ENCODE peak calls at places on chromosomes 12 and 14, in four cellular contexts. Q is A549, B is SK-N-SH, U is HCT116. J is an unnamed sample.

GRCh38 chr14:74620497-74620921 is 8.5 kb upstream of the LTBP2 start:
- DNase-seq in Q (peak; percentile 51), B (no peak), U (peak; percentile 90), J (no peak)

GRCh38 chr12:15244926-15245325 is 23.7 kb upstream of the RERG start:
- DNase-seq in Q (no peak), B (no peak), U (no peak), J (no peak)

GRCh38 chr12:64893961-64894360 is 69.5 kb downstream of the TBC1D30 start:
- DNase-seq in Q (no peak), B (no peak), U (no peak), J (no peak)

GRCh38 chr14:106631886-106632285 is 1105.5 kb downstream of the TMEM121 start:
- DNase-seq in Q (no peak), B (no peak), U (no peak), J (no peak)

GRCh38 chr12:121182222-121182896 is 27.6 kb upstream of the P2RX4 start:
- DNase-seq in Q (no peak), B (no peak), U (no peak), J (no peak)

GRCh38 chr14:105885561-105886320 is 359.4 kb downstream of the TMEM121 start:
- DNase-seq in Q (no peak), B (no peak), U (no peak), J (no peak)

GRCh38 chr12:20602671-20603402 is 92.3 kb upstream of the SLCO1C1 start:
- DNase-seq in Q (peak; percentile 18), B (no peak), U (no peak), J (no peak)

GRCh38 chr12:9706081-9706685 is 26.7 kb downstream of the CLECL1 start:
- DNase-seq in Q (no peak), B (no peak), U (no peak), J (no peak)

GRCh38 chr12:87812711-87813110 is 216.5 kb downstream of the C12orf50 start:
- DNase-seq in Q (no peak), B (no peak), U (no peak), J (no peak)

GRCh38 chr12:109513977-109514376 is 36.5 kb downstream of the UBE3B start:
- DNase-seq in Q (no peak), B (no peak), U (no peak), J (no peak)

GRCh38 chr12:118501489-118501888 is 125.1 kb downstream of the SUDS3 start:
- DNase-seq in Q (no peak), B (no peak), U (no peak), J (no peak)

GRCh38 chr12:24947541-24948451 is 1.1 kb downstream of the BCAT1 start:
- DNase-seq in Q (no peak), B (no peak), U (no peak), J (peak; percentile 46)

GRCh38 chr12:102480401-102480800 is at the start of gene IGF1:
- DNase-seq in Q (no peak), B (no peak), U (no peak), J (peak; percentile 12)

DNA sequence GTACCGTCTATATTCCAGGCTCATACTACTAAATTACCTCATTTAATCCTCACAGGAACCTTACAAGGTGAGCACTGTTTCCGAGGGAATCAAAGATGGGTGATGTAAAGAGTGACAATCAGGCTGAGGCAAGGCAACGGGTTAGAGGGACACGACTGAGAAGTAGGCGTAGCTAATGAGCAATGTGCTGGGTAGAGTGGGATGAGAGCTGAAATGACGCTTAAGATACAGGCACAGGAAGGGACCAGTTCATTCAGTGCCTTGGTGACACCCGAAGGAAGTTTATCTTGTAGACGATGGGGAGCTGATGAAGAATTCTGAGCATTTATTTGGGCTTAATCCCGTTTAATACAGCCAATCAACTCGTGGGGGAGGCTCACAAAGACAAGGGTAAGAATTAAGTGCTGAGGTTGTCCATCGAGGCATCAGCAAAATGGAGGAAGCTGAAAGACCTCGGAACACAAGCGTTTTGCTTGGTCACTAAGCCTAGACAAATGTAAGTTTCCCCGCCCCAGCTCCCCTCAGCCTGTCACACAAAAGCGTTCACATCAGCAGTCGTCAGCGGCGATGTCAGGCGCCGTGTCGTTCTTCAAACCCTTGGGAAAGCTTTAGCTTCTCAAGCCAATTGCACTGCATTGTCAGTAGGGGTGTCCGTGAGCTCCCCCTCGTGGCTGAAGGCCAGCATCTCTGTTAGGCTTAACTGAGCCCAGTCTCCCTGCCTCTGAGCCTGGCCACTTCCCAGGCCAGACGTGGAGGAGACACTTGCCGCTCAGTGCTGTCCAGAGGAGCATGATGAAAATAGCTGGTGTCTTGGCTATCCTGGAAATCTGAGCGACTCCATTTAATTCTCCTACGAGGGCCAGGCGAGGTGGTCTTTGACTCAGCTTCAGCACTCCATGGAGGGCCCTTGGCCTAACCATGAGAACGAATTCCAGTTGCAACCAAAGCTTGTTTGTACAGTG is 288.5 kb upstream of the G2E3 start:
- DNase-seq in Q (peak; percentile 41), B (peak; percentile 54), U (peak; percentile 55), J (peak; percentile 93)
- TF ChIP-seq REST in Q (no peak), B (no peak), U (no peak), J (no peak)

GRCh38 chr12:112977139-112977538 is 1.2 kb upstream of the OAS2 start:
- DNase-seq in Q (no peak), B (no peak), U (no peak), J (no peak)

GRCh38 chr12:112974904-112975303 is 3.4 kb upstream of the OAS2 start:
- DNase-seq in Q (no peak), B (no peak), U (no peak), J (no peak)

GRCh38 chr12:112978163-112979081 is at the start of gene OAS2:
- DNase-seq in Q (no peak), B (no peak), U (no peak), J (peak; percentile 28)

GRCh38 chr12:112979281-112979680 is 962 bp downstream of the OAS2 start:
- DNase-seq in Q (no peak), B (no peak), U (no peak), J (no peak)

DNA sequence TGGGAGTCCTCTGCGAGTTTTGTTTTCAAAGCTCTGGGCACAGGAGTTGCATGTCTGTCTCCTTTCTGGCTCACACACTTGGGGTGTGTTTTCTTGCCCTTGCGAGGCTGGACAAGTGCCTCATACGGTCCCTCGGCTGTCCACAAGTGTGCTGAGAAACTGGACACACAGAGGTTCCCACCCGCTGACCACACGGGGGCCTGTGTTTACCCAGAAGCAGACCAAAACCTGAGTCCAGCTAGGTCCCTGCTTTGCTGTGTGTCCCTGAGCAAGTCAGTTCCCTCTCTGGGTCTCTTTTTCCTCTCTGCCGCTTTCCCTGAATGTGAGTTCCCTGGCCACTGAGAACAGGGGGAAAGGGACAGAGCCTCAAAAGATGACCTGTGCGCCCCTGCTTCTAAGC is 678 bp upstream of the OAS2 start:
- DNase-seq in Q (no peak), B (no peak), U (no peak), J (no peak)
- H3K4me1 ChIP-seq in Q (no peaks in the 10 kb centered on the region), B (peaks cover 6% of the 10 kb centered on the region), U (no peaks in the 10 kb centered on the region), J (no peaks in the 10 kb centered on the region)

GRCh38 chr14:52550661-52551060 is 1.6 kb downstream of the TXNDC16 start:
- DNase-seq in Q (no peak), B (no peak), U (no peak), J (no peak)
- TF ChIP-seq REST in Q (no peak), B (no peak), U (no peak), J (no peak)

GRCh38 chr14:96514694-96515093 is 12.5 kb downstream of the PAPOLA start:
- DNase-seq in Q (no peak), B (no peak), U (no peak), J (no peak)

GRCh38 chr14:96519970-96520369 is 17.8 kb downstream of the PAPOLA start:
- DNase-seq in Q (no peak), B (no peak), U (no peak), J (no peak)

GRCh38 chr14:96512602-96513397 is 10.6 kb downstream of the PAPOLA start:
- DNase-seq in Q (no peak), B (no peak), U (no peak), J (peak; percentile 58)

GRCh38 chr14:96512122-96512521 is 9.9 kb downstream of the PAPOLA start:
- DNase-seq in Q (no peak), B (no peak), U (no peak), J (no peak)

GRCh38 chr14:96516351-96516750 is 14.2 kb downstream of the PAPOLA start:
- DNase-seq in Q (no peak), B (no peak), U (no peak), J (no peak)
- H3K4me1 ChIP-seq in Q (peaks cover 52% of the 10 kb centered on the region), B (peaks cover 2% of the 10 kb centered on the region), U (no peaks in the 10 kb centered on the region), J (peaks cover 62% of the 10 kb centered on the region)

DNA sequence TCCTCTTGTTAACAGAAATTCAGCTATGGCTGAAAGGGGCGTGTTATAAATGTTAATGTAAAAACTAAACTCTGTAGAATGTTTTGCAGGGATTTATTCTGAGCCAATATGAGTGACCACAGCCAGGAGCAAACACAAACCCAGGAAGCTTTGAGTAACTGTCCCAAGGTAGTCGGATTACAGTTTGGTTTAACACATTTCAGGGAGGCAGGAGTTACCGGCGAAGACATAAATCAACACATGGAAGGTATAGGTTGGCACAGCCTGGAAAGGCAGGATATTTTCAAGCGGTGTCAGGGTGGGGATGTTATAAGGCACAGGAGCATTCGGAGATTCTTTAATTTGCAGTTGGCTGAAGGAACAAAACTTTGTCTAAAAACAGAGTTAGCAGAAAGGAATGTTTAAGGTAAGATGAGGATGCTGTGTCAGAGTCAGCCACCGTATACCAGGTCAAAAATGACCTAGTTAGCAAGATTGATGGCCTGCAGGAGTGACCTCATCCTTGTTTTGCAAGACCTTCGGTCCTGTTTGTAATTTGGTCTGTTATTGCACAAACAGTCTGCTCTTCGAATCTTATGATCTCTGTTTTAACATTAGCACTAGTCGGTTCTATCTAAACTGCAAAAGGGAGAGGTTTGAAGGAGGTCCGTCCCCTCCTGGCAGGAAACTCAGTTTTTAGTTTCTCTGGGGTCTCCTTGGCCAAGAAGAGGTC is 75.3 kb downstream of the TNFAIP2 start:
- DNase-seq in Q (peak; percentile 27), B (no peak), U (no peak), J (no peak)
- TF ChIP-seq REST in Q (no peak), B (no peak), U (no peak), J (no peak)

GRCh38 chr12:13099910-13100609 is 3.4 kb downstream of the GSG1 start:
- DNase-seq in Q (no peak), B (no peak), U (no peak), J (no peak)
- H3K4me1 ChIP-seq in Q (peaks cover 58% of the 10 kb centered on the region), B (peaks cover 14% of the 10 kb centered on the region), U (peaks cover 78% of the 10 kb centered on the region), J (peaks cover 40% of the 10 kb centered on the region)

J was measured in GM23338.